ENCODE peak calls at places on chromosomes 13 and 19, in five cellular contexts. M, A, W, Y and E are unnamed samples.

GRCh38 chr13:43805071-43805468 is 18.3 kb upstream of the ENOX1 start:
- DNase-seq in M (peak), W (no peak), A (no peak), Y (no peak), E (peak)

GRCh38 chr19:41548954-41549688 is 26.8 kb upstream of the CEACAM21 start:
- DNase-seq in A (no peak), Y (no peak), W (peak), M (no peak), E (no peak)

GRCh38 chr13:52001120-52001731 is 10.0 kb downstream of the ATP7B start:
- DNase-seq in A (peak), Y (no peak), W (peak), M (peak), E (no peak)

GRCh38 chr19:23799321-23799720 is 40.6 kb upstream of the ZNF681 start:
- DNase-seq in M (peak), W (peak), A (no peak), Y (no peak), E (no peak)

GRCh38 chr13:113098163-113098732 is 7.3 kb upstream of the F7 start:
- DNase-seq in W (peak), A (no peak), Y (no peak), M (no peak), E (no peak)

GRCh38 chr13:95341441-95341840 is 40.2 kb upstream of the ABCC4 start:
- DNase-seq in A (no peak), M (no peak), Y (no peak), W (no peak), E (no peak)

GRCh38 chr13:65656740-65657329 is 1573.3 kb downstream of the PCDH9 start:
- DNase-seq in M (no peak), A (peak), Y (no peak), W (peak), E (no peak)

GRCh38 chr13:60707878-60708277 is 310.9 kb downstream of the TDRD3 start:
- DNase-seq in A (no peak), W (no peak), M (no peak), Y (no peak), E (no peak)

GRCh38 chr13:109494955-109495354 is 291.4 kb downstream of the IRS2 start:
- DNase-seq in W (peak), Y (no peak), M (peak), A (no peak), E (peak)

GRCh38 chr13:40812724-40813445 is 23.5 kb downstream of the SLC25A15 start:
- DNase-seq in W (no peak), M (no peak), Y (no peak), A (no peak), E (no peak)

GRCh38 chr19:42420055-42420544 is 7.1 kb downstream of the LIPE start:
- DNase-seq in W (peak), Y (peak), A (peak), M (peak), E (peak)

GRCh38 chr13:114099918-114100445 is 32.4 kb downstream of the RASA3 start:
- DNase-seq in Y (no peak), A (peak), M (peak), W (peak), E (no peak)

GRCh38 chr19:2003901-2004300 is 11.6 kb downstream of the BTBD2 start:
- DNase-seq in Y (no peak), W (no peak), M (no peak), A (no peak), E (no peak)

GRCh38 chr13:107734891-107735620 is 480.3 kb downstream of the LIG4 start:
- DNase-seq in Y (no peak), M (no peak), W (no peak), A (peak), E (no peak)

GRCh38 chr19:43675269-43675879 is 5.4 kb upstream of the PLAUR start:
- DNase-seq in W (no peak), A (no peak), Y (no peak), M (no peak), E (no peak)

GRCh38 chr13:24613128-24613527 is 67.1 kb upstream of the ATP12A start:
- DNase-seq in M (no peak), W (no peak), Y (no peak), A (no peak), E (no peak)

GRCh38 chr19:12237143-12237839 is 57.4 kb downstream of the ZNF44 start:
- DNase-seq in M (no peak), Y (peak), W (peak), A (no peak), E (no peak)

GRCh38 chr13:44237276-44237767 is 136.3 kb upstream of the SERP2 start:
- DNase-seq in A (no peak), Y (peak), M (no peak), W (peak), E (peak)

GRCh38 chr19:30064021-30064699 is 122.1 kb downstream of the URI1 start:
- DNase-seq in Y (peak), A (no peak), M (peak), W (no peak), E (peak)

GRCh38 chr19:31269425-31270127 is 79.7 kb downstream of the TSHZ3 start:
- DNase-seq in W (peak), M (no peak), A (no peak), Y (no peak), E (no peak)

GRCh38 chr13:63198076-63198475 is 1782.4 kb upstream of the PCDH20 start:
- DNase-seq in Y (no peak), W (no peak), A (peak), M (no peak), E (no peak)

GRCh38 chr13:93778548-93778947 is 551.9 kb downstream of the GPC6 start:
- DNase-seq in Y (no peak), W (no peak), A (no peak), M (no peak), E (no peak)

GRCh38 chr19:18507021-18507726 is 14.7 kb downstream of the ELL start:
- DNase-seq in M (no peak), W (no peak), Y (no peak), A (no peak), E (no peak)

GRCh38 chr19:31223805-31224534 is 125.3 kb downstream of the TSHZ3 start:
- DNase-seq in W (peak), A (no peak), Y (no peak), M (no peak), E (peak)

GRCh38 chr13:32988588-32989256 is 27.5 kb upstream of the KL start:
- DNase-seq in Y (no peak), M (peak), W (no peak), A (no peak), E (no peak)

GRCh38 chr13:34019870-34020269 is 201.9 kb downstream of the RFC3 start:
- DNase-seq in Y (no peak), A (no peak), W (peak), M (no peak), E (no peak)